ENCODE peak calls at places on chromosome 11, in seven cellular contexts. W is NCI-H1436; A is ACHN; G is stimulated activated CD4-positive, alpha-beta T cell treated with anti-CD3 and anti-CD28 coated beads, Interleukin-15, amount 100 ng/mL, for 1 hour; E is AG09309; H is fibroblast of villous mesenchyme; X is fibroblast of mammary gland. B is an unnamed sample.

GRCh38 chr11:18594999-18595749 is 4.4 kb upstream of the MISFA start:
- DNase-seq in A (no peak), G (no peak), H (no peak), E (peak), X (peak), W (no peak), B (no peak)

GRCh38 chr11:129950319-129951034 is 52.2 kb downstream of the PRDM10 start:
- DNase-seq in X (peak), H (peak), G (no peak), A (no peak), W (no peak), E (no peak), B (no peak)

GRCh38 chr11:73414977-73415492 is 38.8 kb downstream of the RELT start:
- DNase-seq in W (no peak), G (no peak), A (no peak), E (peak), X (peak), H (peak), B (no peak)

GRCh38 chr11:94149435-94149834 is 20.8 kb downstream of the PANX1 start:
- DNase-seq in G (no peak), E (no peak), A (no peak), X (peak), H (peak), W (no peak), B (no peak)

GRCh38 chr11:29448246-29448877 is 568.5 kb downstream of the KCNA4 start:
- DNase-seq in H (no peak), W (peak), E (no peak), G (no peak), A (peak), X (peak), B (no peak)

GRCh38 chr11:112363527-112363926 is 102.9 kb upstream of the PLET1 start:
- DNase-seq in E (no peak), X (peak), A (no peak), G (no peak), H (peak), W (no peak), B (no peak)

GRCh38 chr11:28139848-28140415 is 31.7 kb downstream of the METTL15 start:
- DNase-seq in E (no peak), X (no peak), H (no peak), A (no peak), W (no peak), G (no peak), B (no peak)

GRCh38 chr11:126490261-126490660 is 134.8 kb downstream of the ST3GAL4 start:
- DNase-seq in X (no peak), H (no peak), A (no peak), E (no peak), W (no peak), G (no peak), B (no peak)

GRCh38 chr11:75140269-75141138 is 10.4 kb upstream of the SLCO2B1 start:
- DNase-seq in X (peak), G (peak), E (no peak), W (peak), A (peak), H (peak), B (no peak)

GRCh38 chr11:122215244-122215992 is 99.4 kb upstream of the BLID start:
- DNase-seq in A (peak), H (peak), G (no peak), W (peak), X (peak), E (peak), B (no peak)

GRCh38 chr11:69497221-69497787 is 15.8 kb downstream of the LINC01488 start:
- DNase-seq in H (peak), A (peak), X (peak), G (no peak), E (peak), W (no peak), B (peak)

GRCh38 chr11:10351435-10351767 is 46.5 kb downstream of the ADM start:
- DNase-seq in W (no peak), E (no peak), G (no peak), X (no peak), H (no peak), A (no peak), B (no peak)

GRCh38 chr11:105208038-105208437 is 68.5 kb upstream of the CARD18 start:
- DNase-seq in E (no peak), H (no peak), A (no peak), W (no peak), G (no peak), X (no peak), B (no peak)

GRCh38 chr11:72525466-72525865 is 91.1 kb upstream of the CLPB start:
- DNase-seq in H (no peak), A (no peak), E (no peak), W (no peak), X (no peak), G (no peak), B (no peak)

GRCh38 chr11:70315726-70316125 is 45.2 kb downstream of the PPFIA1 start:
- DNase-seq in X (no peak), A (no peak), W (no peak), G (no peak), H (no peak), E (no peak), B (no peak)

GRCh38 chr11:3214420-3214699 is 4.3 kb downstream of the MRGPRG start:
- DNase-seq in W (no peak), E (no peak), H (no peak), X (no peak), G (no peak), A (no peak), B (no peak)

GRCh38 chr11:113874920-113875413 is 405 bp downstream of the USP28 start:
- DNase-seq in A (no peak), X (peak), W (no peak), G (peak), E (no peak), H (peak), B (no peak)

GRCh38 chr11:111663820-111664219 is 61.6 kb downstream of the SIK2 start:
- DNase-seq in A (no peak), E (no peak), X (peak), H (no peak), G (no peak), W (no peak), B (no peak)

GRCh38 chr11:128728767-128729587 is 35.1 kb downstream of the FLI1 start:
- DNase-seq in H (no peak), A (no peak), W (no peak), E (no peak), G (no peak), X (no peak), B (no peak)

GRCh38 chr11:103988595-103988969 is 47.9 kb upstream of the DDI1 start:
- DNase-seq in W (no peak), H (peak), G (no peak), X (peak), A (no peak), E (no peak), B (no peak)

GRCh38 chr11:72684236-72684912 is 10.2 kb upstream of the PDE2A start:
- DNase-seq in H (peak), X (peak), E (no peak), W (no peak), G (peak), A (peak), B (no peak)

GRCh38 chr11:111777094-111778046 is 11.2 kb upstream of the PPP2R1B start:
- DNase-seq in G (no peak), H (peak), W (peak), A (peak), X (peak), E (peak), B (peak)

GRCh38 chr11:60875366-60875720 is 8.0 kb downstream of the ZP1 start:
- DNase-seq in X (no peak), G (no peak), H (no peak), A (no peak), W (no peak), E (no peak), B (no peak)

GRCh38 chr11:116256155-116256554 is 516.6 kb downstream of the BUD13 start:
- DNase-seq in X (no peak), A (no peak), H (no peak), W (no peak), E (no peak), G (no peak), B (no peak)

GRCh38 chr11:1842149-1843097 is 3.6 kb downstream of the TNNI2 start:
- DNase-seq in A (no peak), E (no peak), G (no peak), H (no peak), W (no peak), X (no peak), B (no peak)

GRCh38 chr11:83865636-83866461 is 579.7 kb upstream of the CCDC90B start:
- DNase-seq in G (no peak), X (peak), A (no peak), H (no peak), W (no peak), E (no peak), B (peak)

GRCh38 chr11:123407124-123407995 is 22.7 kb upstream of the GRAMD1B start:
- DNase-seq in E (no peak), W (peak), A (peak), X (peak), G (no peak), H (peak), B (peak)

GRCh38 chr11:77479746-77480352 is 6.0 kb upstream of the PAK1 start:
- DNase-seq in H (no peak), G (no peak), E (no peak), X (no peak), A (no peak), W (no peak), B (no peak)

GRCh38 chr11:37595845-37596244 is 997.8 kb upstream of the RAG2 start:
- DNase-seq in W (no peak), E (no peak), X (no peak), G (no peak), H (no peak), A (no peak), B (no peak)

GRCh38 chr11:27041141-27041869 is 690 bp downstream of the BBOX1 start:
- DNase-seq in X (no peak), E (no peak), A (no peak), G (no peak), W (no peak), H (peak), B (no peak)

GRCh38 chr11:45662665-45663485 is 2.5 kb downstream of the CHST1 start:
- DNase-seq in H (peak), G (no peak), X (peak), A (peak), W (no peak), E (peak), B (no peak)

GRCh38 chr11:8256271-8257002 is 7.2 kb downstream of the LMO1 start:
- DNase-seq in W (no peak), X (no peak), A (no peak), E (no peak), H (no peak), G (no peak), B (no peak)

GRCh38 chr11:77069336-77069968 is 2.7 kb downstream of the CAPN5 start:
- DNase-seq in G (no peak), W (peak), E (no peak), A (no peak), H (no peak), X (no peak), B (no peak)

GRCh38 chr11:96356837-96357236 is 13.8 kb upstream of the MAML2 start:
- DNase-seq in E (no peak), H (no peak), X (no peak), A (no peak), G (no peak), W (no peak), B (no peak)

GRCh38 chr11:82229346-82229745 is 504.3 kb downstream of the FAM181B start:
- DNase-seq in E (no peak), X (peak), W (no peak), G (no peak), H (peak), A (peak), B (peak)

GRCh38 chr11:105245781-105246315 is 106.3 kb upstream of the CARD18 start:
- DNase-seq in A (no peak), H (peak), W (no peak), E (no peak), G (no peak), X (no peak), B (no peak)

GRCh38 chr11:110805764-110806163 is 93.5 kb upstream of the ARHGAP20 start:
- DNase-seq in E (no peak), G (no peak), X (no peak), W (no peak), A (no peak), H (no peak), B (no peak)

GRCh38 chr11:72039108-72039850 is 40.6 kb downstream of the IL18BP start:
- DNase-seq in W (no peak), A (no peak), H (peak), G (no peak), X (peak), E (no peak), B (no peak)

GRCh38 chr11:75280227-75280671 is 39.7 kb downstream of the TPBGL start:
- DNase-seq in X (peak), H (peak), W (peak), E (no peak), G (peak), A (peak), B (peak)